ENCODE peak calls at places on chromosomes 3 and 15, in ten cellular contexts. One of them, this sample, is unnamed.

GRCh38 chr3:14518432-14518802 is 21.7 kb downstream of the GRIP2 start:
- DNase-seq in hypothalamus: no peak
- DNase-seq in NCI-H1092: no peak
- DNase-seq in colonic mucosa: no peak
- DNase-seq in thoracic aorta: no peak
- DNase-seq in lower leg skin: no peak
- DNase-seq in NCI-H1105 treated with DMSO at 0.1 percent for 48 hours: no peak
- DNase-seq in AG08396: no peak
- DNase-seq in foreskin keratinocyte: no peak
- DNase-seq in gastrocnemius medialis: no peak
- DNase-seq in this sample: no peak

GRCh38 chr15:100635406-100636071 is 33.1 kb downstream of the ASB7 start:
- DNase-seq in NCI-H1105 treated with DMSO at 0.1 percent for 48 hours: no peak
- DNase-seq in AG08396: no peak
- DNase-seq in foreskin keratinocyte: no peak
- DNase-seq in NCI-H1092: no peak
- DNase-seq in lower leg skin: no peak
- DNase-seq in gastrocnemius medialis: no peak
- DNase-seq in hypothalamus: no peak
- DNase-seq in colonic mucosa: no peak
- DNase-seq in thoracic aorta: no peak
- DNase-seq in this sample: no peak

GRCh38 chr3:79361748-79362378 is 405.9 kb downstream of the ROBO1 start:
- DNase-seq in foreskin keratinocyte: no peak
- DNase-seq in AG08396: no peak
- DNase-seq in lower leg skin: no peak
- DNase-seq in thoracic aorta: no peak
- DNase-seq in colonic mucosa: no peak
- DNase-seq in NCI-H1092: no peak
- DNase-seq in gastrocnemius medialis: no peak
- DNase-seq in hypothalamus: no peak
- DNase-seq in NCI-H1105 treated with DMSO at 0.1 percent for 48 hours: peak; percentile 31
- DNase-seq in this sample: no peak

GRCh38 chr3:156024904-156025303 is 95.5 kb upstream of the KCNAB1 start:
- DNase-seq in lower leg skin: no peak
- DNase-seq in AG08396: peak; percentile 31
- DNase-seq in foreskin keratinocyte: peak; percentile 24
- DNase-seq in gastrocnemius medialis: no peak
- DNase-seq in NCI-H1092: no peak
- DNase-seq in hypothalamus: no peak
- DNase-seq in NCI-H1105 treated with DMSO at 0.1 percent for 48 hours: no peak
- DNase-seq in colonic mucosa: no peak
- DNase-seq in thoracic aorta: no peak
- DNase-seq in this sample: no peak

GRCh38 chr3:15269091-15269989 is 63.0 kb downstream of the SH3BP5 start:
- DNase-seq in lower leg skin: peak; percentile 98
- DNase-seq in foreskin keratinocyte: peak; percentile 89
- DNase-seq in hypothalamus: peak; percentile 69
- DNase-seq in NCI-H1105 treated with DMSO at 0.1 percent for 48 hours: no peak
- DNase-seq in colonic mucosa: peak; percentile 64
- DNase-seq in thoracic aorta: peak; percentile 69
- DNase-seq in AG08396: peak; percentile 64
- DNase-seq in gastrocnemius medialis: peak; percentile 88
- DNase-seq in NCI-H1092: no peak
- DNase-seq in this sample: peak; percentile 84

GRCh38 chr3:29644261-29644660 is 363.4 kb downstream of the RBMS3 start:
- DNase-seq in AG08396: no peak
- DNase-seq in colonic mucosa: no peak
- DNase-seq in hypothalamus: no peak
- DNase-seq in foreskin keratinocyte: no peak
- DNase-seq in gastrocnemius medialis: no peak
- DNase-seq in lower leg skin: no peak
- DNase-seq in NCI-H1092: no peak
- DNase-seq in thoracic aorta: no peak
- DNase-seq in NCI-H1105 treated with DMSO at 0.1 percent for 48 hours: no peak
- DNase-seq in this sample: no peak

GRCh38 chr3:55091381-55092225 is 163.7 kb upstream of the LRTM1 start:
- DNase-seq in hypothalamus: no peak
- DNase-seq in lower leg skin: no peak
- DNase-seq in AG08396: peak; percentile 17
- DNase-seq in colonic mucosa: no peak
- DNase-seq in foreskin keratinocyte: no peak
- DNase-seq in NCI-H1105 treated with DMSO at 0.1 percent for 48 hours: no peak
- DNase-seq in NCI-H1092: no peak
- DNase-seq in gastrocnemius medialis: no peak
- DNase-seq in thoracic aorta: no peak
- DNase-seq in this sample: no peak

GRCh38 chr3:130894873-130895330 is 1.0 kb downstream of the ATP2C1 start:
- DNase-seq in AG08396: no peak
- DNase-seq in lower leg skin: no peak
- DNase-seq in foreskin keratinocyte: no peak
- DNase-seq in NCI-H1092: no peak
- DNase-seq in colonic mucosa: no peak
- DNase-seq in gastrocnemius medialis: no peak
- DNase-seq in thoracic aorta: no peak
- DNase-seq in hypothalamus: no peak
- DNase-seq in NCI-H1105 treated with DMSO at 0.1 percent for 48 hours: no peak
- DNase-seq in this sample: no peak

GRCh38 chr3:28576590-28577220 is 228.1 kb upstream of the AZI2 start:
- DNase-seq in gastrocnemius medialis: no peak
- DNase-seq in foreskin keratinocyte: no peak
- DNase-seq in AG08396: no peak
- DNase-seq in colonic mucosa: no peak
- DNase-seq in NCI-H1092: no peak
- DNase-seq in lower leg skin: no peak
- DNase-seq in NCI-H1105 treated with DMSO at 0.1 percent for 48 hours: peak; percentile 53
- DNase-seq in hypothalamus: no peak
- DNase-seq in thoracic aorta: no peak
- DNase-seq in this sample: no peak

GRCh38 chr3:38549082-38549481 is 52.9 kb downstream of the EXOG start:
- DNase-seq in NCI-H1105 treated with DMSO at 0.1 percent for 48 hours: no peak
- DNase-seq in gastrocnemius medialis: no peak
- DNase-seq in foreskin keratinocyte: no peak
- DNase-seq in NCI-H1092: no peak
- DNase-seq in colonic mucosa: peak; percentile 9
- DNase-seq in lower leg skin: peak; percentile 68
- DNase-seq in AG08396: no peak
- DNase-seq in thoracic aorta: no peak
- DNase-seq in hypothalamus: no peak
- DNase-seq in this sample: no peak

GRCh38 chr3:112813723-112814171 is 32.9 kb downstream of the CD200R1L start:
- DNase-seq in AG08396: no peak
- DNase-seq in NCI-H1105 treated with DMSO at 0.1 percent for 48 hours: no peak
- DNase-seq in hypothalamus: no peak
- DNase-seq in lower leg skin: no peak
- DNase-seq in NCI-H1092: no peak
- DNase-seq in foreskin keratinocyte: no peak
- DNase-seq in gastrocnemius medialis: no peak
- DNase-seq in colonic mucosa: no peak
- DNase-seq in thoracic aorta: no peak
- DNase-seq in this sample: no peak

GRCh38 chr3:139201446-139202225 is 142.2 kb upstream of the MRPS22 start:
- DNase-seq in NCI-H1092: no peak
- DNase-seq in colonic mucosa: no peak
- DNase-seq in lower leg skin: no peak
- DNase-seq in thoracic aorta: no peak
- DNase-seq in AG08396: no peak
- DNase-seq in foreskin keratinocyte: no peak
- DNase-seq in NCI-H1105 treated with DMSO at 0.1 percent for 48 hours: no peak
- DNase-seq in gastrocnemius medialis: no peak
- DNase-seq in hypothalamus: no peak
- DNase-seq in this sample: no peak

GRCh38 chr15:31091531-31091930 is 10.0 kb downstream of the TRPM1 start:
- DNase-seq in gastrocnemius medialis: no peak
- DNase-seq in NCI-H1092: no peak
- DNase-seq in lower leg skin: no peak
- DNase-seq in foreskin keratinocyte: no peak
- DNase-seq in hypothalamus: no peak
- DNase-seq in colonic mucosa: no peak
- DNase-seq in AG08396: peak; percentile 56
- DNase-seq in thoracic aorta: no peak
- DNase-seq in NCI-H1105 treated with DMSO at 0.1 percent for 48 hours: no peak
- DNase-seq in this sample: no peak

GRCh38 chr15:42011074-42011473 is 9.8 kb downstream of the PLA2G4E start:
- DNase-seq in NCI-H1092: no peak
- DNase-seq in lower leg skin: no peak
- DNase-seq in AG08396: no peak
- DNase-seq in colonic mucosa: no peak
- DNase-seq in foreskin keratinocyte: no peak
- DNase-seq in gastrocnemius medialis: no peak
- DNase-seq in thoracic aorta: no peak
- DNase-seq in NCI-H1105 treated with DMSO at 0.1 percent for 48 hours: no peak
- DNase-seq in hypothalamus: no peak
- DNase-seq in this sample: no peak

GRCh38 chr3:107643038-107643883 is 120.5 kb downstream of the BBX start:
- DNase-seq in thoracic aorta: no peak
- DNase-seq in gastrocnemius medialis: no peak
- DNase-seq in foreskin keratinocyte: no peak
- DNase-seq in NCI-H1105 treated with DMSO at 0.1 percent for 48 hours: no peak
- DNase-seq in NCI-H1092: no peak
- DNase-seq in AG08396: no peak
- DNase-seq in hypothalamus: no peak
- DNase-seq in lower leg skin: no peak
- DNase-seq in colonic mucosa: no peak
- DNase-seq in this sample: no peak

GRCh38 chr3:71247221-71247947 is 336.1 kb downstream of the FOXP1 start:
- DNase-seq in gastrocnemius medialis: no peak
- DNase-seq in AG08396: peak; percentile 50
- DNase-seq in foreskin keratinocyte: no peak
- DNase-seq in hypothalamus: no peak
- DNase-seq in NCI-H1092: no peak
- DNase-seq in NCI-H1105 treated with DMSO at 0.1 percent for 48 hours: no peak
- DNase-seq in colonic mucosa: no peak
- DNase-seq in thoracic aorta: no peak
- DNase-seq in lower leg skin: no peak
- DNase-seq in this sample: no peak

GRCh38 chr15:43968551-43968950 is 141.7 kb downstream of the WDR76 start:
- DNase-seq in colonic mucosa: no peak
- DNase-seq in foreskin keratinocyte: no peak
- DNase-seq in hypothalamus: no peak
- DNase-seq in lower leg skin: no peak
- DNase-seq in NCI-H1105 treated with DMSO at 0.1 percent for 48 hours: no peak
- DNase-seq in AG08396: no peak
- DNase-seq in gastrocnemius medialis: no peak
- DNase-seq in thoracic aorta: no peak
- DNase-seq in NCI-H1092: no peak
- DNase-seq in this sample: no peak

GRCh38 chr15:43509002-43509922 is 8.1 kb upstream of the MAP1A start:
- DNase-seq in NCI-H1092: peak; percentile 21
- DNase-seq in gastrocnemius medialis: peak; percentile 52
- DNase-seq in colonic mucosa: no peak
- DNase-seq in AG08396: no peak
- DNase-seq in foreskin keratinocyte: no peak
- DNase-seq in hypothalamus: no peak
- DNase-seq in NCI-H1105 treated with DMSO at 0.1 percent for 48 hours: peak; percentile 42
- DNase-seq in thoracic aorta: no peak
- DNase-seq in lower leg skin: peak; percentile 86
- DNase-seq in this sample: no peak

GRCh38 chr15:71485094-71485693 is 325.2 kb upstream of the NR2E3 start:
- DNase-seq in AG08396: no peak
- DNase-seq in NCI-H1092: no peak
- DNase-seq in gastrocnemius medialis: no peak
- DNase-seq in lower leg skin: no peak
- DNase-seq in colonic mucosa: no peak
- DNase-seq in hypothalamus: no peak
- DNase-seq in NCI-H1105 treated with DMSO at 0.1 percent for 48 hours: no peak
- DNase-seq in thoracic aorta: no peak
- DNase-seq in foreskin keratinocyte: no peak
- DNase-seq in this sample: no peak

GRCh38 chr3:187445352-187445751 is 77.2 kb downstream of the RTP4 start:
- DNase-seq in hypothalamus: no peak
- DNase-seq in lower leg skin: no peak
- DNase-seq in NCI-H1092: no peak
- DNase-seq in thoracic aorta: no peak
- DNase-seq in AG08396: no peak
- DNase-seq in gastrocnemius medialis: no peak
- DNase-seq in colonic mucosa: no peak
- DNase-seq in NCI-H1105 treated with DMSO at 0.1 percent for 48 hours: peak; percentile 88
- DNase-seq in foreskin keratinocyte: no peak
- DNase-seq in this sample: no peak

GRCh38 chr15:80747317-80748053 is 31.7 kb upstream of the CEMIP start:
- DNase-seq in colonic mucosa: no peak
- DNase-seq in hypothalamus: no peak
- DNase-seq in thoracic aorta: no peak
- DNase-seq in foreskin keratinocyte: no peak
- DNase-seq in NCI-H1105 treated with DMSO at 0.1 percent for 48 hours: no peak
- DNase-seq in gastrocnemius medialis: no peak
- DNase-seq in lower leg skin: no peak
- DNase-seq in AG08396: no peak
- DNase-seq in NCI-H1092: no peak
- DNase-seq in this sample: no peak

GRCh38 chr3:138937690-138938055 is 9.3 kb downstream of the FOXL2 start:
- DNase-seq in colonic mucosa: no peak
- DNase-seq in foreskin keratinocyte: no peak
- DNase-seq in NCI-H1105 treated with DMSO at 0.1 percent for 48 hours: no peak
- DNase-seq in gastrocnemius medialis: no peak
- DNase-seq in hypothalamus: no peak
- DNase-seq in lower leg skin: no peak
- DNase-seq in thoracic aorta: no peak
- DNase-seq in AG08396: no peak
- DNase-seq in NCI-H1092: no peak
- DNase-seq in this sample: no peak

GRCh38 chr3:7589526-7589925 is 728.6 kb downstream of the GRM7 start:
- DNase-seq in colonic mucosa: no peak
- DNase-seq in hypothalamus: no peak
- DNase-seq in NCI-H1092: no peak
- DNase-seq in thoracic aorta: no peak
- DNase-seq in gastrocnemius medialis: no peak
- DNase-seq in AG08396: no peak
- DNase-seq in foreskin keratinocyte: no peak
- DNase-seq in lower leg skin: no peak
- DNase-seq in NCI-H1105 treated with DMSO at 0.1 percent for 48 hours: no peak
- DNase-seq in this sample: no peak

GRCh38 chr3:53046171-53047170 is 598 bp upstream of the SFMBT1 start:
- DNase-seq in NCI-H1105 treated with DMSO at 0.1 percent for 48 hours: no peak
- DNase-seq in thoracic aorta: no peak
- DNase-seq in gastrocnemius medialis: peak; percentile 57
- DNase-seq in hypothalamus: peak; percentile 65
- DNase-seq in foreskin keratinocyte: no peak
- DNase-seq in colonic mucosa: peak; percentile 69
- DNase-seq in AG08396: no peak
- DNase-seq in lower leg skin: peak; percentile 95
- DNase-seq in NCI-H1092: no peak
- DNase-seq in this sample: peak; percentile 26

GRCh38 chr15:86165263-86166204 is 85.9 kb downstream of the AGBL1 start:
- DNase-seq in hypothalamus: no peak
- DNase-seq in gastrocnemius medialis: no peak
- DNase-seq in AG08396: no peak
- DNase-seq in thoracic aorta: no peak
- DNase-seq in NCI-H1092: no peak
- DNase-seq in NCI-H1105 treated with DMSO at 0.1 percent for 48 hours: no peak
- DNase-seq in foreskin keratinocyte: no peak
- DNase-seq in colonic mucosa: no peak
- DNase-seq in lower leg skin: no peak
- DNase-seq in this sample: no peak

GRCh38 chr15:64379216-64379960 is 1.9 kb downstream of the PCLAF start:
- DNase-seq in thoracic aorta: no peak
- DNase-seq in lower leg skin: peak; percentile 40
- DNase-seq in NCI-H1105 treated with DMSO at 0.1 percent for 48 hours: no peak
- DNase-seq in AG08396: no peak
- DNase-seq in foreskin keratinocyte: no peak
- DNase-seq in NCI-H1092: no peak
- DNase-seq in colonic mucosa: no peak
- DNase-seq in hypothalamus: no peak
- DNase-seq in gastrocnemius medialis: no peak
- DNase-seq in this sample: no peak

GRCh38 chr15:60973637-60974415 is 255.3 kb downstream of the RORA start:
- DNase-seq in AG08396: no peak
- DNase-seq in thoracic aorta: no peak
- DNase-seq in lower leg skin: no peak
- DNase-seq in foreskin keratinocyte: peak; percentile 46
- DNase-seq in hypothalamus: no peak
- DNase-seq in NCI-H1092: no peak
- DNase-seq in colonic mucosa: no peak
- DNase-seq in NCI-H1105 treated with DMSO at 0.1 percent for 48 hours: no peak
- DNase-seq in gastrocnemius medialis: no peak
- DNase-seq in this sample: no peak

GRCh38 chr3:43733459-43734384 is 43.0 kb downstream of the ABHD5 start:
- DNase-seq in NCI-H1092: no peak
- DNase-seq in AG08396: peak; percentile 70
- DNase-seq in thoracic aorta: peak; percentile 56
- DNase-seq in colonic mucosa: no peak
- DNase-seq in hypothalamus: no peak
- DNase-seq in gastrocnemius medialis: no peak
- DNase-seq in foreskin keratinocyte: no peak
- DNase-seq in NCI-H1105 treated with DMSO at 0.1 percent for 48 hours: no peak
- DNase-seq in lower leg skin: no peak
- DNase-seq in this sample: no peak

This sample was measured in activated T-helper 1 cell treated with anti-CD3 and anti-CD28 coated beads, Interleukin-2, amount 50 U/mL, for 16 hours.